ENCODE peak calls at places on chromosomes 5 and 9, in nine cellular contexts. T is progenitor cell of endocrine pancreas; S is frontal cortex; U is CD8-positive, alpha-beta T cell; K is naive thymus-derived CD4-positive, alpha-beta T cell; O is stimulated activated naive B cell treated with anti-CD40 and anti-IgM and Interleukin-4, amounts not matched to agents 10 μg/mL and 1 μg/mL and 100 μg/mL, for 72 hours; A is adrenal gland; W is heart left ventricle; H is activated gamma-delta T cell treated with anti-CD3 and anti-CD28 coated beads, Interleukin-2, amount 50 U/mL, for 16 hours. R is an unnamed sample.

GRCh38 chr9:108842610-108843295 is 13.0 kb downstream of the ACTL7B start:
- DNase-seq in T (no peak), S (no peak), U (no peak), K (no peak), O (peak), A (no peak), W (no peak), H (no peak), R (no peak)

GRCh38 chr9:127545196-127546124 is 66.6 kb upstream of the STXBP1 start:
- DNase-seq in T (peak), S (peak), U (no peak), K (no peak), O (no peak), A (peak), W (peak), H (no peak), R (no peak)

GRCh38 chr9:89359636-89360315 is 41.5 kb downstream of the SECISBP2 start:
- DNase-seq in T (no peak), S (no peak), U (no peak), K (no peak), O (no peak), A (no peak), W (no peak), H (no peak), R (no peak)

GRCh38 chr5:115601709-115602584 is at the start of gene TICAM2:
- DNase-seq in T (peak), S (peak), U (peak), K (peak), O (peak), A (peak), W (peak), H (peak), R (peak)

GRCh38 chr9:137269231-137269772 is 8.2 kb upstream of the TOR4A start:
- DNase-seq in T (no peak), S (no peak), U (no peak), K (no peak), O (no peak), A (peak), W (peak), H (no peak), R (no peak)

GRCh38 chr5:43750809-43751208 is 147.8 kb downstream of the NNT start:
- DNase-seq in T (no peak), S (no peak), U (no peak), K (no peak), O (no peak), A (no peak), W (no peak), H (no peak), R (no peak)

GRCh38 chr9:757246-757881 is 84.1 kb upstream of the DMRT1 start:
- DNase-seq in T (no peak), S (peak), U (no peak), K (no peak), O (no peak), A (peak), W (no peak), H (no peak), R (no peak)

GRCh38 chr5:122112733-122113558 is 16.4 kb upstream of the ZNF474 start:
- DNase-seq in T (no peak), S (no peak), U (no peak), K (no peak), O (no peak), A (no peak), W (no peak), H (no peak), R (no peak)

GRCh38 chr9:27701029-27701428 is 127.7 kb upstream of the C9orf72 start:
- DNase-seq in T (no peak), S (no peak), U (no peak), K (no peak), O (no peak), A (no peak), W (no peak), H (no peak), R (no peak)